ENCODE peak calls at places on chromosomes 6 and 20, in four cellular contexts. B is posterior cingulate gyrus, S is Right ventricle myocardium superior, Q is heart left ventricle. G is an unnamed sample.

GRCh38 chr20:9514461-9515210 is at the start of gene LAMP5:
- DNase-seq in B (no peak), S (no peak), Q (no peak), G (no peak)

GRCh38 chr20:10672579-10673127 is 1.1 kb downstream of the JAG1 start:
- DNase-seq in B (no peak), S (peak), Q (peak), G (peak)

GRCh38 chr6:129893513-129894098 is 32.5 kb upstream of the TMEM244 start:
- DNase-seq in B (no peak), S (no peak), Q (no peak), G (no peak)

GRCh38 chr20:34536798-34537394 is 20.7 kb downstream of the DYNLRB1 start:
- DNase-seq in B (peak), S (peak), Q (peak), G (no peak)

GRCh38 chr20:57417830-57418780 is 26.9 kb downstream of the RBM38 start:
- DNase-seq in B (no peak), S (no peak), Q (no peak), G (no peak)

GRCh38 chr6:90173262-90173926 is 123.2 kb downstream of the BACH2 start:
- DNase-seq in B (no peak), S (no peak), Q (no peak), G (no peak)

GRCh38 chr6:146814148-146814750 is 215.5 kb downstream of the ADGB start:
- DNase-seq in B (no peak), S (no peak), Q (no peak), G (no peak)

GRCh38 chr6:137390264-137390787 is 103.9 kb downstream of the OLIG3 start:
- DNase-seq in B (no peak), S (no peak), Q (no peak), G (no peak)

GRCh38 chr6:49618257-49618656 is 18.4 kb downstream of the RHAG start:
- DNase-seq in B (no peak), S (no peak), Q (no peak), G (no peak)

GRCh38 chr6:85792278-85792677 is 149.6 kb upstream of the SYNCRIP start:
- DNase-seq in B (no peak), S (no peak), Q (no peak), G (no peak)

GRCh38 chr6:7106752-7107577 is 796 bp upstream of the RREB1 start:
- DNase-seq in B (no peak), S (peak), Q (peak), G (no peak)

GRCh38 chr6:106730264-106730663 is 100.9 kb downstream of the QRSL1 start:
- DNase-seq in B (no peak), S (no peak), Q (no peak), G (no peak)

GRCh38 chr20:47934761-47935160 is 149.5 kb upstream of the SULF2 start:
- DNase-seq in B (no peak), S (no peak), Q (no peak), G (no peak)

GRCh38 chr20:10314198-10314597 is 95.6 kb downstream of the SNAP25 start:
- DNase-seq in B (no peak), S (no peak), Q (no peak), G (no peak)

GRCh38 chr6:107957909-107958688 is at the start of gene SEC63:
- DNase-seq in B (peak), S (peak), Q (peak), G (peak)

GRCh38 chr6:143609972-143610371 is 67.8 kb upstream of the PHACTR2 start:
- DNase-seq in B (no peak), S (no peak), Q (no peak), G (no peak)

GRCh38 chr20:53793783-53794383 is 200.2 kb upstream of the ZNF217 start:
- DNase-seq in B (no peak), S (no peak), Q (no peak), G (no peak)

GRCh38 chr6:19999319-20000191 is 162.4 kb downstream of the ID4 start:
- DNase-seq in B (no peak), S (no peak), Q (no peak), G (no peak)

GRCh38 chr20:16128538-16129106 is 444.6 kb downstream of the KIF16B start:
- DNase-seq in B (no peak), S (no peak), Q (no peak), G (no peak)

G was measured in right atrium auricular region.